ENCODE peak calls at places on chromosomes 5 and 9, in four cellular contexts. M is thyroid gland, D is tibial nerve, A is stomach. O is an unnamed sample.

GRCh38 chr5:166436857-166437256 is 1854.6 kb upstream of the WWC1 start:
- DNase-seq in A (no peak), M (no peak), D (no peak), O (no peak)

GRCh38 chr9:546235-546634 is 295.3 kb upstream of the DMRT1 start:
- DNase-seq in A (no peak), D (no peak), M (no peak), O (no peak)

GRCh38 chr9:79266986-79267385 is 304.8 kb upstream of the TLE4 start:
- DNase-seq in D (no peak), M (no peak), A (no peak), O (no peak)

GRCh38 chr5:84239509-84239908 is 145.2 kb downstream of the EDIL3 start:
- DNase-seq in D (no peak), A (no peak), M (no peak), O (no peak)

GRCh38 chr5:1007221-1007680 is 1.4 kb upstream of the NKD2 start:
- DNase-seq in A (peak; percentile 5), D (no peak), M (no peak), O (no peak)

GRCh38 chr5:37886207-37886905 is 46.5 kb upstream of the GDNF start:
- DNase-seq in A (no peak), D (no peak), M (no peak), O (no peak)

GRCh38 chr5:160470437-160471341 is 49.0 kb downstream of the PTTG1 start:
- DNase-seq in A (peak; percentile 27), M (no peak), D (no peak), O (no peak)

GRCh38 chr9:112149171-112149570 is 25.9 kb downstream of the SUSD1 start:
- DNase-seq in M (no peak), D (no peak), A (no peak), O (no peak)

GRCh38 chr5:35063386-35063785 is 15.6 kb upstream of the AGXT2 start:
- DNase-seq in D (no peak), A (no peak), M (no peak), O (no peak)

GRCh38 chr5:15023846-15024245 is 152.3 kb upstream of the ANKH start:
- DNase-seq in A (no peak), D (no peak), M (no peak), O (no peak)

GRCh38 chr5:14954620-14955343 is 83.2 kb upstream of the ANKH start:
- DNase-seq in D (no peak), M (no peak), A (no peak), O (no peak)

GRCh38 chr5:53200309-53200708 is 90.8 kb upstream of the MOCS2 start:
- DNase-seq in A (no peak), M (no peak), D (no peak), O (no peak)

GRCh38 chr9:84136119-84136868 is 155.7 kb downstream of the RMI1 start:
- DNase-seq in M (no peak), D (no peak), A (no peak), O (no peak)

GRCh38 chr5:66769839-66770617 is 173.8 kb downstream of the MAST4 start:
- DNase-seq in D (no peak), A (no peak), M (no peak), O (no peak)

GRCh38 chr5:107469485-107469884 is 201.3 kb downstream of the EFNA5 start:
- DNase-seq in A (no peak), D (no peak), M (no peak), O (no peak)

GRCh38 chr5:20570486-20570885 is 582.5 kb upstream of the CDH18 start:
- DNase-seq in D (no peak), A (no peak), M (no peak), O (no peak)

GRCh38 chr5:148005788-148006520 is 57.8 kb upstream of the SPINK5 start:
- DNase-seq in M (no peak), D (no peak), A (no peak), O (no peak)

GRCh38 chr9:111839981-111840380 is 45.2 kb upstream of the SHOC1 start:
- DNase-seq in D (no peak), A (no peak), M (no peak), O (no peak)

GRCh38 chr5:69079556-69079955 is 14.3 kb upstream of the SLC30A5 start:
- DNase-seq in M (no peak), D (no peak), A (no peak), O (no peak)

GRCh38 chr5:56270058-56270457 is 36.9 kb upstream of the ANKRD55 start:
- DNase-seq in M (no peak), A (no peak), D (no peak), O (no peak)
- TF ChIP-seq CTCF in M (no peak), A (no peak), D (no peak), O (no peak)

GRCh38 chr9:100074093-100074492 is 24.7 kb downstream of the ERP44 start:
- DNase-seq in D (no peak), A (no peak), M (no peak), O (no peak)

GRCh38 chr9:100070071-100070470 is 28.7 kb downstream of the ERP44 start:
- DNase-seq in D (no peak), M (no peak), A (no peak), O (no peak)

GRCh38 chr9:100074989-100075388 is 23.8 kb downstream of the ERP44 start:
- DNase-seq in M (no peak), D (no peak), A (no peak), O (no peak)

GRCh38 chr9:100070642-100071041 is 28.2 kb downstream of the ERP44 start:
- DNase-seq in M (no peak), D (no peak), A (no peak), O (no peak)

GRCh38 chr9:100072805-100073204 is 26.0 kb downstream of the ERP44 start:
- DNase-seq in M (no peak), A (no peak), D (no peak), O (no peak)
- TF ChIP-seq POLR2A in M (no peak), A (no peak), D (no peak), O (no peak)

GRCh38 chr5:141121985-141122384 is 367 bp downstream of the PCDHB4 start:
- DNase-seq in M (no peak), D (no peak), A (no peak), O (no peak)

GRCh38 chr5:141127305-141127704 is 5.7 kb downstream of the PCDHB4 start:
- DNase-seq in A (no peak), M (no peak), D (no peak), O (no peak)

GRCh38 chr5:141121563-141121962 is at the start of gene PCDHB4:
- DNase-seq in D (no peak), A (no peak), M (no peak), O (no peak)
- TF ChIP-seq CTCF in D (peak; percentile 16), A (no peak), M (peak; percentile 7), O (no peak)

GRCh38 chr9:25678846-25679360 is 659 bp upstream of the TUSC1 start:
- DNase-seq in M (no peak), A (no peak), D (no peak), O (no peak)

GRCh38 chr9:25677301-25678146 is 720 bp downstream of the TUSC1 start:
- DNase-seq in A (peak; percentile 86), M (peak; percentile 93), D (peak; percentile 61), O (no peak)

GRCh38 chr9:25681270-25681669 is 3.0 kb upstream of the TUSC1 start:
- DNase-seq in M (no peak), A (no peak), D (no peak), O (no peak)

GRCh38 chr9:25678147-25678666 is at the start of gene TUSC1:
- DNase-seq in D (peak; percentile 54), M (peak; percentile 87), A (peak; percentile 75), O (peak; percentile 1)
- TF ChIP-seq POLR2A in D (peak; percentile 65), M (peak; percentile 72), A (no peak), O (no peak)

DNA sequence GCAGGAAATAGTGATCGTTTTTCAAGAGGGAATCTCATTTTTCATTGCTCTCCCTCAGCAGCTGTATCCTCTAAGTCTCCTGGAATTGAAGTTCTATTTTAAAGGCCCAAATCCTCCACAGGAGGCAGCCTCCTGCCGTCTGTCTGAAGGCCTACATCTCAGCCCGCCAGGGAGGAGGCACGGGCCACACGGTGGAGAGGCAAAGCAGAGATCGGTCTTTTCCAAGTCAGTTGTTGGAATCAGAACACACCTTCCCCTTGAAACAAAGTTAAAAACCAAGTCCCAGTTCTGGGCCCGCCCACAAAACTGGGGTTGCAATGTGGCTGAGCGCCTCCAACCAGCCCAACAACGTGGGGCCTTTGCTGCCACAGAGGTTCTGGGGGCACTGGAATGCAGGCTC is 68.7 kb downstream of the RAPGEF1 start:
- DNase-seq in D (no peak), M (no peak), A (no peak), O (no peak)
- TF ChIP-seq CTCF in D (no peak), M (no peak), A (no peak), O (no peak)

GRCh38 chr5:138439537-138440225 is 824 bp downstream of the REEP2 start:
- DNase-seq in D (no peak), A (no peak), M (no peak), O (no peak)

GRCh38 chr5:138435943-138436342 is 2.9 kb upstream of the REEP2 start:
- DNase-seq in M (no peak), A (no peak), D (no peak), O (no peak)

GRCh38 chr5:138438724-138439536 is at the start of gene REEP2:
- DNase-seq in A (peak; percentile 55), D (no peak), M (peak; percentile 57), O (no peak)

GRCh38 chr5:138440226-138441073 is 1.6 kb downstream of the REEP2 start:
- DNase-seq in A (no peak), D (no peak), M (no peak), O (no peak)

DNA sequence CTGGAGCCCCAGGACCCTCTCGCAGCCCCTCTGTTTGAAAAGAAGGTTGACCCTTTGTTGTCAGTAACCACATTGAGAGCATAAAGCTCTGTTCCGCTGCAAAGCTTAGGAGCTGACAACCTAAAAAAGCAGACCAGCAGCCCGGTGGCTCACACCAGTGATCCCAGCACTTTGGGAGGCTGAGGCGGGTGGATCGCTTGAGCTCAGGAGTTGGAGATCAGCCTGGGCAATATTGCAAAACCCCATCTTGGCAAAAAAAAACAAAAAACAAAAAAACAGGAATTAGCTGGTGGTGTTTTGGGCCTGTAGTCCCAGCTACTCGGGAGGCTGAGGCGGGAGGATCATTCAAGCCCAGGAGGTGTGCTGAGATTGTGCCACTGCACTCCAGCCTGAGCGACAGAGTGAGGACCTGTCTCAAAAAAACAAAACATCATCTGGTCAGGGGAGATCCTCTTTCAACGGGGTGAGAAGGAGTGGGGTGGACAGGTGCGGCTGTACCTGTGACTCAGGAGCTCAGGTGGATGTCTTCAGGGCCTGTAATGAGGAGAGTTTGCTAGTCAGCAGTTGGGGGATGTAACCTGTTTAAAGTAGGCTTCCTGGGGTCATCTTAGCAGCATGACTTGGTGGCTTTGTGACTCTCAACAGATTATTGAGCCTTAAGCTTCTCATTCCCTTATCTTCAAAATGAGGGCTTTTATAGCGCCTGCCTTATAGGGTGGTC is 694 bp upstream of the REEP2 start:
- DNase-seq in M (no peak), A (no peak), D (no peak), O (no peak)
- TF ChIP-seq POLR2A in M (no peak), A (no peak), D (no peak), O (no peak)

GRCh38 chr9:136825295-136826187 is 16.7 kb upstream of the AJM1 start:
- DNase-seq in A (no peak), D (no peak), M (no peak), O (no peak)
- TF ChIP-seq CTCF in A (no peak), D (no peak), M (no peak), O (no peak)